ENCODE peak calls at places on chromosomes 7 and 10, in five cellular contexts. T, J, O, S and N are unnamed samples.

GRCh38 chr7:18459846-18460245 is 35.7 kb upstream of the HDAC9 start:
- DNase-seq in O (no peak), J (no peak), S (no peak), T (no peak), N (no peak)

GRCh38 chr10:117221156-117221711 is 19.7 kb upstream of the SLC18A2 start:
- DNase-seq in S (peak), O (no peak), T (no peak), J (no peak), N (no peak)

GRCh38 chr10:9342865-9343450 is 1288.5 kb downstream of the GATA3 start:
- DNase-seq in O (no peak), J (no peak), S (peak), T (peak), N (no peak)

GRCh38 chr7:36633377-36633776 is 90.9 kb downstream of the AOAH start:
- DNase-seq in J (peak), T (no peak), O (no peak), S (no peak), N (no peak)

GRCh38 chr10:48599830-48600134 is 5.1 kb downstream of the ARHGAP22 start:
- DNase-seq in J (no peak), T (no peak), O (no peak), S (peak), N (no peak)

GRCh38 chr7:92639213-92639896 is 49.2 kb upstream of the FAM133B start:
- DNase-seq in O (no peak), S (no peak), T (no peak), J (no peak), N (no peak)

GRCh38 chr7:14095233-14095950 is 105.9 kb upstream of the ETV1 start:
- DNase-seq in T (no peak), S (peak), O (no peak), J (no peak), N (no peak)

GRCh38 chr7:139853576-139854511 is 24.8 kb downstream of the TBXAS1 start:
- DNase-seq in O (no peak), T (peak), S (peak), J (peak), N (peak)

GRCh38 chr10:131874991-131875451 is 25.8 kb upstream of the PPP2R2D start:
- DNase-seq in S (peak), O (no peak), T (peak), J (peak), N (peak)

GRCh38 chr10:103885617-103886016 is 30.2 kb upstream of the SH3PXD2A start:
- DNase-seq in O (no peak), S (no peak), J (no peak), T (peak), N (no peak)

GRCh38 chr7:106683941-106684340 is 23.0 kb upstream of the CCDC71L start:
- DNase-seq in S (no peak), J (no peak), O (no peak), T (no peak), N (no peak)

GRCh38 chr7:55569797-55570196 is 2.5 kb downstream of the VOPP1 start:
- DNase-seq in T (no peak), O (no peak), J (no peak), S (no peak), N (no peak)

GRCh38 chr10:22133640-22134624 is 83.9 kb downstream of the EBLN1 start:
- DNase-seq in J (no peak), O (no peak), S (no peak), T (no peak), N (no peak)

GRCh38 chr7:143015102-143015501 is 11.8 kb downstream of the OR9A2 start:
- DNase-seq in J (no peak), O (no peak), S (no peak), T (no peak), N (no peak)

GRCh38 chr7:34734786-34735185 is 76.8 kb downstream of the NPSR1 start:
- DNase-seq in S (no peak), O (no peak), T (no peak), J (no peak), N (no peak)

GRCh38 chr10:5243521-5243987 is 46.9 kb downstream of the AKR1C4 start:
- DNase-seq in S (no peak), J (no peak), O (no peak), T (no peak), N (no peak)

GRCh38 chr10:95295031-95295755 is 4.4 kb upstream of the PDLIM1 start:
- DNase-seq in S (no peak), O (no peak), T (no peak), J (no peak), N (peak)

GRCh38 chr7:80463272-80463920 is 48.5 kb downstream of the GNAT3 start:
- DNase-seq in J (no peak), O (no peak), S (peak), T (no peak), N (no peak)

GRCh38 chr7:92255308-92255707 is 9.5 kb downstream of the ANKIB1 start:
- DNase-seq in S (peak), T (peak), J (no peak), O (no peak), N (no peak)

GRCh38 chr10:29636178-29636577 is 1.4 kb upstream of the SVIL start:
- DNase-seq in O (no peak), J (no peak), T (peak), S (peak), N (no peak)

GRCh38 chr7:47501406-47501805 is 80.5 kb downstream of the TNS3 start:
- DNase-seq in S (no peak), T (no peak), J (no peak), O (no peak), N (no peak)

GRCh38 chr7:29022291-29022988 is 64.3 kb upstream of the TRIL start:
- DNase-seq in T (no peak), J (no peak), S (no peak), O (no peak), N (no peak)

GRCh38 chr10:44310762-44311562 is 73.9 kb downstream of the CXCL12 start:
- DNase-seq in O (peak), J (peak), S (peak), T (no peak), N (peak)

GRCh38 chr7:43648725-43649406 is 66.0 kb downstream of the STK17A start:
- DNase-seq in T (peak), J (no peak), S (peak), O (no peak), N (no peak)

GRCh38 chr7:103630318-103630717 is 184.3 kb upstream of the SLC26A5 start:
- DNase-seq in T (no peak), O (no peak), S (peak), J (no peak), N (no peak)

GRCh38 chr7:133822001-133822641 is 305.0 kb upstream of the LRGUK start:
- DNase-seq in S (no peak), J (no peak), O (no peak), T (no peak), N (no peak)

GRCh38 chr10:33010132-33011037 is 52.4 kb upstream of the ITGB1 start:
- DNase-seq in T (peak), O (no peak), J (no peak), S (peak), N (peak)

GRCh38 chr10:116996994-116997393 is 8.0 kb downstream of the SHTN1 start:
- DNase-seq in O (no peak), J (no peak), S (no peak), T (no peak), N (no peak)

GRCh38 chr10:20993387-20994170 is 96.5 kb upstream of the NEBL start:
- DNase-seq in T (no peak), J (no peak), S (peak), O (no peak), N (no peak)

GRCh38 chr10:112583236-112583919 is 136.4 kb downstream of the VTI1A start:
- DNase-seq in T (no peak), S (no peak), O (no peak), J (no peak), N (no peak)

GRCh38 chr10:91345716-91346115 is 64.4 kb upstream of the HECTD2 start:
- DNase-seq in T (no peak), S (no peak), O (no peak), J (no peak), N (no peak)

GRCh38 chr7:7178906-7179305 is 3.4 kb upstream of the C1GALT1 start:
- DNase-seq in O (no peak), J (no peak), T (no peak), S (peak), N (no peak)

GRCh38 chr10:36336315-36336714 is 694.2 kb upstream of the FZD8 start:
- DNase-seq in O (no peak), T (peak), S (no peak), J (no peak), N (no peak)

GRCh38 chr7:151782598-151783448 is 94.1 kb downstream of the PRKAG2 start:
- DNase-seq in O (no peak), J (peak), S (peak), T (no peak), N (peak)

GRCh38 chr7:33091111-33091531 is 18.1 kb downstream of the RP9 start:
- DNase-seq in S (peak), J (no peak), T (peak), O (no peak), N (no peak)

GRCh38 chr10:83680470-83680891 is 458.8 kb upstream of the GHITM start:
- DNase-seq in J (no peak), O (no peak), S (no peak), T (no peak), N (no peak)

GRCh38 chr7:100418930-100419659 is 9.4 kb downstream of the ZCWPW1 start:
- DNase-seq in S (no peak), T (no peak), J (no peak), O (no peak), N (no peak)
- TF ChIP-seq CTCF in S (no peak), T (no peak), J (no peak), O (no peak), N (no peak)

GRCh38 chr10:110252148-110252547 is 44.7 kb downstream of the MXI1 start:
- DNase-seq in S (no peak), J (no peak), O (no peak), T (no peak), N (no peak)
- TF ChIP-seq CTCF in S (no peak), J (no peak), O (no peak), T (no peak), N (no peak)

GRCh38 chr7:70343519-70343918 is 745.2 kb downstream of the AUTS2 start:
- DNase-seq in O (no peak), S (no peak), T (no peak), J (no peak), N (no peak)
- TF ChIP-seq CTCF in O (no peak), S (no peak), T (no peak), J (no peak), N (no peak)

DNA sequence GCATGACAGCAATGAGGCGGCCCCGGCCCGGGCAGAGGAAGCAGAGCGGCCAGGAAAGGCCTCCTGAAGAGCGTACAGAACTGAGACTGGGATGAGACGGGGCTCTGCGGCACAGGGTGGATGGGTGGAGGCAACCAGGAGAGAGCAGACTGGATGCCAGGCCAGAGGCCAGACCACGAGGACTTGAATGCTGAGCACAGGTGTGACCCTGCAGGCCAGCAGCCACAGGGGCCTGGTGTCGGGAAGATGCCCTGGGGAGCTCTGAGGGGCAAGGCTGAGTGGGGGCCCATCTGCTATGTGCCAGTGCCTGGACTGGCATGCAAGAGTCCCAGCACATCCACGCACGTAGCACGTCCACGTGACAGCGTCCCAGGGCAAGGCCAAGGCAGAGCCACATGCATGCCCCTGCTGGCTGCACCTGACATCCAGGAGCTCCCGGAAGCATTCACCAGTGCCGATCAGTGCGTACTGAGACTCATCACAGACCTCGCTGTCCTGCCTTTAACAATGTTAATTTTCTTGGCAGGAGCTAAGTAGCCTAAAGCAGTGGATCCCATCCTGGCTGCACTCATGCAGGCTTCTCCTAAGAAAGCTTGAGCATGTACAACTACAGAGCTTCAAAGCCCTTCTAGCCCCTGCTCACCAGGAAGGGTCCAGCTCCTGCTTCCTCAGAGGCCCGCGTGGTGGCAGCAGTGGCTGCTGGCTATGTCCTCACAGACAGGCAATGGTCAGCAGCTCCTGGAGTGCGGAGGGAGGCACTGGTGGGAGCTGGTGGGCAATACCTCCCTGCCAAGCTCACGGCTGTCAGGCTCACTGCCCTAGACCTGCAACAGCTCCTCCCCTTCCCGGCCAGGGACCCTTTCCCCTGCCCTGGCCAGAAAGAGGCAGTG is 18.0 kb downstream of the GRID1 start:
- DNase-seq in J (no peak), S (peak), T (no peak), O (no peak), N (peak)
- TF ChIP-seq CTCF in J (no peak), S (peak), T (peak), O (no peak), N (peak)

DNA sequence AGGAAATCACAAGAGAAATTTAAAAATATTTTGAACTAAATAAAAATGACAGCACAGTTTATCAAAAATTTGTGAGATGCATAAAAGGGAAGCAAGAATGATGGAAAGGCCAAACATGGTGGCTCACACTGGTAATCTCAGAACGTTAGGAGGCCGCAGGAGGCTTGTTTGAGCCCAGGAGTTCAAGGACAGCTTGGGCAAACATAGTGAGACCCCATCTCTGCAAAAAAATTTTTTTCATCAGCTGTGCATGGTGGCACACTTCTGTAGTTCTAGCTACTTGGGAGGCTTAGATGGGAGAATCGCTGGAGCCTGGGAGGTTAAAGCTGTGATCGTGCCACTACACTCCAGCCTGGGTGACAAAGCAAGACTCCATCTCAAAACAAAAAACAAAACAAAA is 54.5 kb upstream of the PTPRN2 start:
- DNase-seq in T (no peak), O (no peak), J (no peak), S (no peak), N (no peak)
- TF ChIP-seq CTCF in T (no peak), O (no peak), J (no peak), S (no peak), N (no peak)

DNA sequence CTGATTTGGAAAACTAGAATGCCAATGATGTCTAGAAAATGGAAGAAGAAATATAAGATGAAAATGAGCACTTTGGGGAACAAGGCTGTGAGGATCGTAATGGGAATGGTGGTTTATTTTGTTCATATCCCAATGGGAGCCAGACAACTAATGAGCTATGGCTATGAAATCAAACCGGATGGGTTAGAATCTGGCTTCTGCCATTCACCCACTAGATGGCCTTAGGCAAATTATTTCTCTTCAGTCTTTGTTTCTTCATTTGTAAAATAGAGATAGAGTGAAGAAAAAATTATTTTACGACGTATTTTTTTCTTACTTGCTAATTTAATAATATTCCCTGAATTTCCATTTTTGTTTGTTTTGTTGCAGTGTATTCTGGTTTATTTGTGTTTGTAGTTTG is 572.1 kb upstream of the IGFBP3 start:
- DNase-seq in S (no peak), T (no peak), O (no peak), J (no peak), N (no peak)
- TF ChIP-seq CTCF in S (no peak), T (no peak), O (no peak), J (no peak), N (no peak)

DNA sequence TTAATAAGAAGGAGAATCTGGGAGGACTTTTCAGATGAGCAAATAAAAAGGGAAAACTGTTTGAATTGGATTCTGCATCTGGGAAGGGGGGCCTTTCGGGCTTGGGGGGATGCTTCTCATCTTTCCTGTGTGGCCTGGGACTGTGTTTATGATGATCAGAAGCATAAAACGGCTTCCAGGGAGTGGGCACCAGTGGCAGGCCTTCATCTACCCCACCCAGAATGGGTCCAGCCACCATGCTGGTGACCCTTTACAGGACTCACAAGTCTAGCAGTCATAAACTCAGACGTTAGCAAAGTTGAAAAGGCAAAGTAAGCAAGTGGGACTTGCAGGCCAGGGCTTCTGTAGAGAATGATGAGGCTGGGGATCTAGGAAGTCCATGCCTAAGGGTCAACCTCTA is 198.3 kb upstream of the ZMIZ1 start:
- DNase-seq in S (no peak), O (peak), T (no peak), J (peak), N (no peak)
- TF ChIP-seq CTCF in S (no peak), O (no peak), T (no peak), J (no peak), N (no peak)

DNA sequence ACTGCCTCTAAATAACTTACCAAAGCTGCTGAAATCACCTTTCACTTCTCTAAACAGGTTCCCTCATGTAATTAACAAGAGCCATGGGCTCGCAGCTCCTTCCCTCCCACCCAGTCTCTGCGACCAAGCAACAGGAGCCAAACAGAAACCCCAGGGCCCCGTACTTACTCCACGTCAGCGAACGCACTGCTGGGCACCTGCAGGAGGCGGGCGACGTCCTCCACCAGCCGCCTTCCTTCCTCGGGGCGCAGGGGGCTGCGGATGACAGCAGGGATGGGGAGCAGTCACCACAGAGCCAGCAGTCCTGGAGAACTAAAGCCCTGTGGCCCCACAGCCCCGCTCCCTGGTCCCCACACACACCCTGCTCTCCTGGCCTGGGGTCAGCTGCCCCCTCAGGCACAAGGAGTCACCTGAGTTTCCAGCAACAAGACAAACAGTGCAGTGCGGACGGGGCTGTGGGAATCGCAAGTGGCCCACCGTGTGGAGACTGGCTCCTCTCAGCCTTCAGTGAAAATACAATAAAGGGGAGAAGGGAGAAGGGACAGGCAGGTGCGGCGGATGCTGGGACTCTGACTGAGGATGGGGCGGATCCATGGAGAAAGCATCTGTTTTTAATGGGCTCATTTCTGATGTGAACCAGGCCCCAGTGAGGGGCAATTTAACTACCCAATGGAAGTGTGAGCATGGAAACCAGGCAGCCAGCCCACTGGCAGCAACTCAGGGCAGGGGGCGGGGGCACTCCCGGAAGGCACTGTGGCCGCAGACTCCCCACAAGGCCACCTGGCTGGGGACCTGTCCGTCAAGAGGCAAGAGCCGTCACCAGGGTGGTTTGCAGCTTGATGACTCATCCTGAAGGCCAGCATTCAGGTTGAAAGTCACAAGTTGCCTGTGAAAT is 476.7 kb downstream of the PTPRN2 start:
- DNase-seq in T (no peak), O (no peak), S (peak), J (peak), N (no peak)
- TF ChIP-seq CTCF in T (no peak), O (no peak), S (no peak), J (no peak), N (no peak)

DNA sequence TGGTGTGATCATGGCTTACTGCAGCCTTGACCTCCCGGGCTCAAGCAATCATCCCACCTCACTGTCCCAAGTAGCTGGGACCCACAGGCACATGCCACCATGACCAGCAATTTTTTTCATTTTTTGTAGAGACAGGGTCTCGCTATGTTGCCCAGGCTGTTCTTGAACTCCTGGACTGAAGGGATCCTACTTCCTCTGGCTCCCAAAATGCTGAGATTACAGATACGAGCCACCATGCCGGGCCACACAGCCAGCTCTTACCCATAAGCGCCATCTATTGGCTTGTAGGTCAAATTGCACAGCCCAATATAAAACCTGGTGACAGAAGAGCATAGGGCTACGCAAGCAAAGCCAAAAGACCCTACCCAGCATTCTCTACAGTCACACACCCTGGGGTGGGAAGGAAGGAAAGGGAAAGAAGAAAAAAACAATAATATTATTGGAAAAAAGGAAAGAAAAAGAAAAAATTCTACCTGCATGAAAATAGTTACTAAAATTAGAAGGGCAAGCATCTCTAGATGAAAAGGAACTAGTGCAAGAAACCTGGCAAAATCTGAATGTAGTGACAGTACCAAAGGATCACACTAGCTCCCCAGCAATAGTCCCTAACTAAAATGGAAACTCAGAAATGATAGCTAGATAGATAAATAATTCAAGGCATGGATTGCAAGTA is 29.4 kb upstream of the AMPH start:
- DNase-seq in S (peak), T (no peak), J (no peak), O (no peak), N (peak)
- TF ChIP-seq CTCF in S (peak), T (peak), J (peak), O (peak), N (peak)